ENCODE peak calls at places on chromosomes 2 and 18, in eight cellular contexts. E, C, L, D, H, Z, O and F are unnamed samples. For H3K4me1, the result is how much of the 10 kb centered on the place peaks cover.

GRCh38 chr2:7619203-7619602 is 702.0 kb downstream of the RNF144A start:
- DNase-seq in H (no peak), C (no peak), E (no peak), O (no peak), Z (no peak), L (no peak), D (no peak), F (no peak)

GRCh38 chr18:79366177-79367094 is 29.3 kb upstream of the NFATC1 start:
- DNase-seq in L (no peak), H (no peak), O (no peak), C (no peak), D (no peak), Z (peak), E (no peak), F (no peak)

GRCh38 chr2:16218651-16219050 is 278.3 kb downstream of the MYCN start:
- DNase-seq in O (no peak), H (peak), Z (no peak), C (no peak), L (peak), E (peak), D (no peak), F (no peak)

GRCh38 chr18:73509460-73509859 is 638.2 kb downstream of the FBXO15 start:
- DNase-seq in D (no peak), C (no peak), E (no peak), H (no peak), O (no peak), Z (peak), L (no peak), F (no peak)

GRCh38 chr2:126518206-126518605 is 137.8 kb upstream of the GYPC start:
- DNase-seq in Z (no peak), H (no peak), E (no peak), D (no peak), L (no peak), O (no peak), C (no peak), F (no peak)

GRCh38 chr2:176763111-176763510 is 449.5 kb upstream of the HNRNPA3 start:
- DNase-seq in Z (no peak), H (no peak), L (no peak), C (no peak), O (no peak), E (no peak), D (no peak), F (no peak)

GRCh38 chr18:56545539-56545938 is 92.9 kb downstream of the TXNL1 start:
- DNase-seq in Z (no peak), D (no peak), L (no peak), C (no peak), O (no peak), E (no peak), H (no peak), F (no peak)

GRCh38 chr2:238255636-238256035 is 15.8 kb upstream of the HES6 start:
- DNase-seq in O (no peak), C (no peak), E (no peak), L (no peak), H (no peak), D (no peak), Z (no peak), F (no peak)

GRCh38 chr2:44397447-44397846 is 35.7 kb downstream of the CAMKMT start:
- DNase-seq in O (no peak), L (no peak), C (no peak), E (no peak), D (no peak), H (no peak), Z (no peak), F (no peak)

GRCh38 chr2:205964111-205964761 is 121.7 kb downstream of the INO80D start:
- DNase-seq in O (no peak), Z (no peak), H (no peak), D (no peak), L (no peak), E (no peak), C (no peak), F (no peak)

GRCh38 chr2:46015671-46016070 is 281.5 kb upstream of the EPAS1 start:
- DNase-seq in E (peak), O (no peak), D (no peak), Z (no peak), H (no peak), L (no peak), C (no peak), F (no peak)

GRCh38 chr18:9333441-9334350 is 877 bp upstream of the TWSG1 start:
- DNase-seq in Z (no peak), E (no peak), O (peak), H (peak), D (peak), C (peak), L (no peak), F (peak)

GRCh38 chr2:73859721-73860586 is 31.2 kb downstream of the STAMBP start:
- DNase-seq in D (no peak), H (no peak), O (no peak), Z (peak), E (peak), L (no peak), C (no peak), F (no peak)

GRCh38 chr2:227545990-227546389 is 52.7 kb upstream of the SCYGR2 start:
- DNase-seq in H (no peak), Z (no peak), O (no peak), D (no peak), E (peak), L (no peak), C (no peak), F (no peak)

GRCh38 chr2:61182059-61182383 is 20.0 kb downstream of the C2orf74 start:
- DNase-seq in L (no peak), D (no peak), Z (no peak), O (no peak), H (no peak), E (no peak), C (no peak), F (no peak)

GRCh38 chr2:79511320-79511951 is 1.4 kb upstream of the CTNNA2 start:
- DNase-seq in O (no peak), L (peak), D (no peak), E (peak), H (peak), Z (peak), C (no peak), F (no peak)

GRCh38 chr2:101427743-101428142 is 40.4 kb upstream of the CREG2 start:
- DNase-seq in C (no peak), L (no peak), O (no peak), H (no peak), D (no peak), E (no peak), Z (no peak), F (no peak)

GRCh38 chr18:9221040-9221439 is 84.5 kb downstream of the ANKRD12 start:
- DNase-seq in O (no peak), C (no peak), D (no peak), H (no peak), Z (no peak), L (no peak), E (no peak), F (no peak)

GRCh38 chr2:177302552-177302951 is 38.0 kb upstream of the NFE2L2 start:
- DNase-seq in E (no peak), H (no peak), Z (no peak), L (no peak), D (no peak), C (no peak), O (no peak), F (no peak)

GRCh38 chr2:239819974-239820555 is 205.1 kb downstream of the NDUFA10 start:
- DNase-seq in H (no peak), O (peak), Z (peak), D (peak), L (peak), C (no peak), E (no peak), F (no peak)

GRCh38 chr2:66059332-66059731 is 375.6 kb upstream of the MEIS1 start:
- DNase-seq in H (no peak), O (no peak), C (no peak), Z (no peak), D (no peak), E (no peak), L (no peak), F (no peak)

GRCh38 chr2:147621656-147622197 is 223.1 kb upstream of the ACVR2A start:
- DNase-seq in O (no peak), D (no peak), L (no peak), Z (no peak), H (no peak), E (no peak), C (no peak), F (no peak)

GRCh38 chr18:3441290-3441689 is 8.7 kb upstream of the TGIF1 start:
- DNase-seq in E (peak), H (peak), C (no peak), L (no peak), D (no peak), Z (no peak), O (no peak), F (no peak)

GRCh38 chr2:6864938-6865345 is 765 bp downstream of the CMPK2 start:
- DNase-seq in E (peak), D (no peak), L (peak), Z (no peak), H (peak), O (peak), C (no peak), F (peak)

GRCh38 chr2:85747441-85747840 is 6.3 kb upstream of the ATOH8 start:
- DNase-seq in C (no peak), O (no peak), E (no peak), H (no peak), D (no peak), L (no peak), Z (no peak), F (no peak)

GRCh38 chr2:85744055-85744454 is 9.7 kb upstream of the ATOH8 start:
- DNase-seq in D (no peak), Z (no peak), E (no peak), C (no peak), H (no peak), O (no peak), L (no peak), F (no peak)

GRCh38 chr2:85746313-85747004 is 7.3 kb upstream of the ATOH8 start:
- DNase-seq in C (no peak), L (no peak), D (no peak), Z (no peak), O (no peak), E (no peak), H (no peak), F (no peak)

GRCh38 chr2:85744771-85745601 is 8.8 kb upstream of the ATOH8 start:
- DNase-seq in C (no peak), E (no peak), D (peak), Z (peak), O (peak), H (peak), L (no peak), F (peak)

DNA sequence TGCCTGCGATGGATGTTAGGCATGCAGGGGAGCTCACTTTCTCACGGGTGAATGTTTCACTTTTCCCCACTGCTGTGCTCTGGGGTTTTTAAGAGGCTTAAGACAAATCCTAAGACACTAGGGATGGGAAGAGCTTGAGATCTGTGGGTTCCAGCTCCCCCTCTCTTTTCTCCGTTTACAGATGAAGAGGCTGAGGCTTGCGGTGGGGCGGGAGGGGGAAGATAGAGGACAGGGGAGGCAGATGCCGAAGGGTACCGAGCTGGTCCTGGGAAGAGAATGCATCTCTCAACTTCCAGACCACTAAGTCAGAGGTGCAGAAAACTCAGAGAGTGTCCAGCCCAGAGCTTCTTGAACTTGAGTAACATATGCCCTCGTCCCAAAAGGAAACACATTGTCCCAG is 8.2 kb upstream of the ATOH8 start:
- DNase-seq in Z (no peak), L (no peak), E (no peak), O (no peak), H (no peak), D (no peak), C (no peak), F (no peak)
- H3K4me1 ChIP-seq in Z (under half), L (half or more), E (under half), O (under half), H (under half), D (under half), C (under half), F (under half)

GRCh38 chr2:143807192-143807591 is 678.0 kb downstream of the ARHGAP15 start:
- DNase-seq in D (no peak), Z (peak), E (no peak), L (no peak), H (no peak), O (no peak), C (no peak), F (no peak)

GRCh38 chr2:143802871-143803650 is 673.8 kb downstream of the ARHGAP15 start:
- DNase-seq in H (no peak), C (no peak), L (no peak), O (no peak), D (no peak), E (no peak), Z (no peak), F (no peak)

GRCh38 chr2:143801561-143801960 is 672.3 kb downstream of the ARHGAP15 start:
- DNase-seq in L (no peak), O (no peak), H (no peak), Z (no peak), E (no peak), D (no peak), C (no peak), F (no peak)

GRCh38 chr2:143802242-143802641 is 673.0 kb downstream of the ARHGAP15 start:
- DNase-seq in Z (peak), D (no peak), E (no peak), H (no peak), L (no peak), C (no peak), O (no peak), F (no peak)

GRCh38 chr2:143803936-143804335 is 674.7 kb downstream of the ARHGAP15 start:
- DNase-seq in Z (peak), E (no peak), C (no peak), D (no peak), O (no peak), L (no peak), H (no peak), F (no peak)
- H3K4me3 ChIP-seq in Z (no peak), E (no peak), C (no peak), D (no peak), O (no peak), L (no peak), H (no peak), F (no peak)

GRCh38 chr2:168976034-168976654 is 55.0 kb downstream of the ABCB11 start:
- DNase-seq in O (no peak), E (peak), Z (no peak), L (no peak), H (peak), D (no peak), C (no peak), F (no peak)
- H3K4me1 ChIP-seq in O (under half), E (under half), Z (under half), L (under half), H (under half), D (under half), C (under half), F (under half)

GRCh38 chr2:113390133-113390849 is 47.2 kb upstream of the ZNG1B start:
- DNase-seq in E (peak), C (peak), D (no peak), L (peak), O (peak), H (peak), Z (peak), F (peak)
- H3K4me3 ChIP-seq in E (no peak), C (no peak), D (peak), L (no peak), O (no peak), H (no peak), Z (no peak), F (no peak)